ENCODE peak calls at places on chromosomes 12 and 14, in ten cellular contexts. N is hepatocyte, S is HCT116, K is endothelial cell of umbilical vein, Z is SK-N-SH, A is upper lobe of right lung, C is ovary, J is H9, X is breast epithelium, T is fibroblast of lung. R is an unnamed sample.

GRCh38 chr14:102779574-102780315 is 2.5 kb downstream of the TRAF3 start:
- DNase-seq in S (no peak), X (no peak), J (no peak), K (no peak), N (no peak), A (no peak), T (no peak), C (no peak), Z (no peak), R (no peak)

GRCh38 chr12:43293396-43293795 is 258.6 kb downstream of the ADAMTS20 start:
- DNase-seq in S (no peak), T (no peak), X (no peak), K (peak; percentile 87), J (no peak), A (no peak), N (no peak), Z (no peak), C (no peak), R (no peak)

GRCh38 chr12:93459097-93459496 is 8.2 kb upstream of the MRPL42 start:
- DNase-seq in K (no peak), A (no peak), Z (no peak), S (no peak), X (no peak), J (no peak), T (no peak), N (no peak), C (no peak), R (no peak)

GRCh38 chr12:74897425-74898211 is 312.0 kb downstream of the KCNC2 start:
- DNase-seq in S (no peak), T (no peak), A (no peak), Z (no peak), K (no peak), J (no peak), X (no peak), C (no peak), N (no peak), R (no peak)

GRCh38 chr12:19992311-19992710 is 376.0 kb upstream of the PDE3A start:
- DNase-seq in C (no peak), T (no peak), X (no peak), K (no peak), N (peak; percentile 23), A (no peak), J (no peak), Z (no peak), S (no peak), R (no peak)

GRCh38 chr14:63616015-63616414 is 25.7 kb downstream of the WDR89 start:
- DNase-seq in X (no peak), Z (no peak), N (no peak), A (peak; percentile 77), K (no peak), T (peak; percentile 9), S (no peak), J (no peak), C (no peak), R (no peak)

GRCh38 chr12:47393403-47393790 is 312.4 kb downstream of the RPAP3 start:
- DNase-seq in Z (no peak), N (no peak), J (no peak), K (no peak), X (no peak), A (no peak), S (no peak), T (no peak), C (no peak), R (no peak)

GRCh38 chr12:131860472-131861260 is 32.5 kb downstream of the MMP17 start:
- DNase-seq in N (peak; percentile 90), Z (peak; percentile 69), T (peak; percentile 90), S (peak; percentile 44), X (no peak), C (no peak), A (peak; percentile 81), J (peak; percentile 85), K (peak; percentile 10), R (peak; percentile 41)

GRCh38 chr14:64569108-64570045 is 19.6 kb downstream of the PPP1R36 start:
- DNase-seq in C (peak; percentile 60), J (no peak), T (peak; percentile 77), X (no peak), S (peak; percentile 62), A (no peak), Z (no peak), K (peak; percentile 91), N (peak; percentile 55), R (peak; percentile 58)

GRCh38 chr12:2256453-2256852 is 203.7 kb downstream of the CACNA1C start:
- DNase-seq in N (no peak), A (no peak), C (no peak), Z (no peak), T (peak; percentile 82), K (no peak), J (no peak), X (no peak), S (no peak), R (no peak)

GRCh38 chr14:53331247-53331646 is 178.1 kb upstream of the DDHD1 start:
- DNase-seq in J (no peak), K (no peak), N (no peak), X (no peak), C (no peak), Z (no peak), S (no peak), T (peak; percentile 60), A (no peak), R (no peak)

GRCh38 chr14:66066991-66067788 is 419.0 kb upstream of the CCDC196 start:
- DNase-seq in C (no peak), T (no peak), X (no peak), J (no peak), Z (no peak), S (no peak), K (no peak), N (no peak), A (no peak), R (no peak)

DNA sequence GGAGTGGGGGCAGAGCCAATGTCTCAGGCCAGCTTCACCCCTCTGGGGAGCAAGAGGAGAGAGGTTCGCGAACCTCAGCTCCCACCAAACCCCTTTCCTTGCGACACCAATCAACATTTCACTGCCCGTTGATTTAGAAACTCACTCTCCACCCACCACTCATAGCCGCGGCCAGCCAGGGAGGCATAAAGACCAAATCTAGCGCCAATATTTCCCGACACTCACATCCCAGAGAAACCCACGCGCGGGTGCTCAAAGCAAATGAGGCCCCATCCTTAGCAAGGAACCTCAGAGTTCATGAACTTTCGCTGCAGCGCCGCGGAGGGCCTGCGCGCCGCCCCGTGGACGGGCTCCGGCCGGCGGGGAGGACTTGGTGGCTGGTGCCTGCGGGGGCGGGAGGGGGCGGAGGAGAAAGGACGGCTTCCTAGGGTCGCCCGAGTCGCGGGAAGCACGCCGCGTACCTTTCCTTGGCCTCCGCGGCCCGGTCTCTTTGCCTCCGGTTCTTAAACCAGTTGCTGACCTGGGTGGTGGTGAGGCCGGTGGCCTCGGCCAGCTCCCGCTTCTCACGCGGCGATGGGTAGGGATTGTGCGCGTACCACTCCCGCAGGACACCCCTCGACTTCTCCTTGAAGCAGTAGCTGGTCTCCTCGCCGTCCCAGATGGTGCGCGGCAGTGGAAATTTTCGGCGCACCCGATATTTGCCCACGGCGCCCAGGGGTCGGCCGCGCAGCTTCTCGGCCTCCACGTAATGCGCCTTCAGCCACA is 926 bp downstream of the SIX1 start:
- DNase-seq in K (no peak), N (peak; percentile 19), A (no peak), X (no peak), T (no peak), C (no peak), J (peak; percentile 36), S (no peak), Z (peak; percentile 53), R (no peak)
- H3K4me1 ChIP-seq in K (peaks cover 25% of the 10 kb centered on the region), N (peaks cover 3% of the 10 kb centered on the region), A (peaks cover 36% of the 10 kb centered on the region), X (peaks cover 11% of the 10 kb centered on the region), T (peaks cover 5% of the 10 kb centered on the region), C (peaks cover 9% of the 10 kb centered on the region), J (no peaks in the 10 kb centered on the region), S (peaks cover 3% of the 10 kb centered on the region), Z (peaks cover 9% of the 10 kb centered on the region), R (peaks cover 50% of the 10 kb centered on the region)

GRCh38 chr12:120468271-120468845 is 1.2 kb downstream of the SRSF9 start:
- DNase-seq in X (no peak), S (no peak), T (peak; percentile 71), K (no peak), A (peak; percentile 70), J (peak; percentile 55), Z (peak; percentile 65), C (peak; percentile 35), N (peak; percentile 49), R (no peak)

GRCh38 chr12:120469450-120470149 is at the start of gene SRSF9:
- DNase-seq in S (peak; percentile 95), X (peak; percentile 83), Z (peak; percentile 99), J (peak; percentile 98), N (peak; percentile 99), C (peak; percentile 96), A (peak; percentile 98), K (peak; percentile 96), T (peak; percentile 98), R (peak; percentile 96)

GRCh38 chr12:120467439-120467838 is 2.1 kb downstream of the SRSF9 start:
- DNase-seq in S (no peak), A (no peak), J (no peak), T (no peak), N (no peak), K (no peak), C (no peak), Z (no peak), X (no peak), R (no peak)

GRCh38 chr12:120470150-120470817 is 736 bp upstream of the SRSF9 start:
- DNase-seq in N (peak; percentile 22), S (no peak), J (no peak), K (no peak), A (no peak), X (no peak), C (no peak), Z (no peak), T (peak; percentile 33), R (no peak)

DNA sequence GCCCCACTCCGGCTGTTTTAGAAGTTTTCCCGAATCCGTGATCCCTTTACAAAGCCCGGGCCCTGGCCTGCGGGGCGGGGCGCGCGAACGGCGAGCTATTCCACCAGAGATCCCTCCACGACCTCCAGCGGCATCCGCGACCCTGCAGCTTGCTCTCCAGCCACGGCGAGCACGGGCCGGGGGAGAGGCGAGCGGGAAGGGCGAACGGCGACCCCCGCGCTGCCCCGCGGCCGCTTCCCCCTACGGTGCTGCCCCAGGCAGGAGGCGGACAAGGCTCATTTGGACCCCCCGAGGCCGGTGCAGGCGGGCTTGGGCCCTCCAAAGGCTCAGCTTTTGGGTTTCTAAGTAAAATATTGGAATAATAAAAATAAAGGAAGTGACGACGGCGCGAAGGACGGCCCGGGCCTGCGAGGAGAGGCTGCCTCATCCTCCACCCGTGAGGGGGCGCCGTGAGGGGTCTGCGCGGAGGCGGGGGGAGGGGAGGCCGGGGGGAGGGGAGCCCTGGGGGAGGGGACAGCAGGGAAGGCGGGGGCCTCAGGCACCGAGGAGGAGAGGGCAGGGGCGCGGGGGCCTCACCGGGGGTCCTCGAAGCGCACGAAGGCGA is 600 bp downstream of the SRSF9 start:
- DNase-seq in K (peak; percentile 47), Z (peak; percentile 94), N (peak; percentile 46), C (peak; percentile 49), J (no peak), T (no peak), S (no peak), A (peak; percentile 74), X (no peak), R (peak; percentile 39)
- H3K4me1 ChIP-seq in K (peaks cover 3% of the 10 kb centered on the region), Z (no peaks in the 10 kb centered on the region), N (peaks cover 12% of the 10 kb centered on the region), C (peaks cover 9% of the 10 kb centered on the region), J (no peaks in the 10 kb centered on the region), T (peaks cover 5% of the 10 kb centered on the region), S (peaks cover 27% of the 10 kb centered on the region), A (peaks cover 26% of the 10 kb centered on the region), X (peaks cover 13% of the 10 kb centered on the region), R (peaks cover 62% of the 10 kb centered on the region)

GRCh38 chr14:21238823-21239518 is 30.3 kb downstream of the HNRNPC start:
- DNase-seq in A (no peak), J (no peak), C (no peak), N (no peak), X (no peak), S (no peak), T (no peak), K (no peak), Z (no peak), R (no peak)
- H3K4me1 ChIP-seq in A (peaks cover 69% of the 10 kb centered on the region), J (no peaks in the 10 kb centered on the region), C (peaks cover 8% of the 10 kb centered on the region), N (peaks cover 5% of the 10 kb centered on the region), X (peaks cover 4% of the 10 kb centered on the region), S (no peaks in the 10 kb centered on the region), T (no peaks in the 10 kb centered on the region), K (no peaks in the 10 kb centered on the region), Z (peaks cover 13% of the 10 kb centered on the region), R (peaks cover 95% of the 10 kb centered on the region)

GRCh38 chr12:124685689-124685993 is 118.2 kb upstream of the NCOR2 start:
- DNase-seq in A (no peak), K (no peak), N (no peak), X (no peak), S (no peak), T (no peak), J (no peak), Z (no peak), C (no peak), R (no peak)
- H3K4me1 ChIP-seq in A (peaks cover 73% of the 10 kb centered on the region), K (peaks cover 54% of the 10 kb centered on the region), N (peaks cover 45% of the 10 kb centered on the region), X (peaks cover 13% of the 10 kb centered on the region), S (peaks cover 39% of the 10 kb centered on the region), T (peaks cover 34% of the 10 kb centered on the region), J (no peaks in the 10 kb centered on the region), Z (peaks cover 29% of the 10 kb centered on the region), C (peaks cover 13% of the 10 kb centered on the region), R (peaks cover 85% of the 10 kb centered on the region)

R was measured in left ventricle myocardium inferior.